ENCODE peak calls at places on chromosomes 3 and 15, in five cellular contexts. One of them, this sample, is unnamed.

GRCh38 chr3:13528217-13528801 is 20.6 kb upstream of the FBLN2 start:
- DNase-seq in H9: peak
- DNase-seq in pons: no peak
- DNase-seq in stimulated activated naive CD8-positive, alpha-beta T cell treated with anti-CD3 and anti-CD28 coated beads, Interleukin-15, Interleukin-2, amounts not matched to agents 100 U/mL and 50 U/mL, for 24 hours: no peak
- DNase-seq in B cell: no peak
- DNase-seq in this sample: peak

GRCh38 chr3:128266453-128266852 is 113.2 kb downstream of the EEFSEC start:
- DNase-seq in B cell: no peak
- DNase-seq in H9: peak
- DNase-seq in stimulated activated naive CD8-positive, alpha-beta T cell treated with anti-CD3 and anti-CD28 coated beads, Interleukin-15, Interleukin-2, amounts not matched to agents 100 U/mL and 50 U/mL, for 24 hours: no peak
- DNase-seq in pons: no peak
- DNase-seq in this sample: no peak

GRCh38 chr3:79809106-79809505 is 41.3 kb upstream of the ROBO1 start:
- DNase-seq in H9: no peak
- DNase-seq in pons: no peak
- DNase-seq in B cell: no peak
- DNase-seq in stimulated activated naive CD8-positive, alpha-beta T cell treated with anti-CD3 and anti-CD28 coated beads, Interleukin-15, Interleukin-2, amounts not matched to agents 100 U/mL and 50 U/mL, for 24 hours: no peak
- DNase-seq in this sample: no peak

GRCh38 chr15:55742498-55742926 is 440 bp downstream of the PRTG start:
- DNase-seq in pons: no peak
- DNase-seq in B cell: peak
- DNase-seq in stimulated activated naive CD8-positive, alpha-beta T cell treated with anti-CD3 and anti-CD28 coated beads, Interleukin-15, Interleukin-2, amounts not matched to agents 100 U/mL and 50 U/mL, for 24 hours: peak
- DNase-seq in H9: no peak
- DNase-seq in this sample: peak

GRCh38 chr3:10602769-10603768 is 97.7 kb upstream of the ATP2B2 start:
- DNase-seq in pons: no peak
- DNase-seq in H9: no peak
- DNase-seq in stimulated activated naive CD8-positive, alpha-beta T cell treated with anti-CD3 and anti-CD28 coated beads, Interleukin-15, Interleukin-2, amounts not matched to agents 100 U/mL and 50 U/mL, for 24 hours: peak
- DNase-seq in B cell: no peak
- DNase-seq in this sample: no peak

GRCh38 chr3:52167240-52167639 is 13.0 kb upstream of the POC1A start:
- DNase-seq in pons: no peak
- DNase-seq in H9: peak
- DNase-seq in B cell: no peak
- DNase-seq in stimulated activated naive CD8-positive, alpha-beta T cell treated with anti-CD3 and anti-CD28 coated beads, Interleukin-15, Interleukin-2, amounts not matched to agents 100 U/mL and 50 U/mL, for 24 hours: no peak
- DNase-seq in this sample: no peak

GRCh38 chr3:4138784-4139431 is 164.3 kb upstream of the SETMAR start:
- DNase-seq in H9: no peak
- DNase-seq in B cell: no peak
- DNase-seq in stimulated activated naive CD8-positive, alpha-beta T cell treated with anti-CD3 and anti-CD28 coated beads, Interleukin-15, Interleukin-2, amounts not matched to agents 100 U/mL and 50 U/mL, for 24 hours: no peak
- DNase-seq in pons: no peak
- DNase-seq in this sample: no peak

GRCh38 chr3:120432105-120432860 is 18.5 kb downstream of the FSTL1 start:
- DNase-seq in H9: peak
- DNase-seq in B cell: no peak
- DNase-seq in pons: no peak
- DNase-seq in stimulated activated naive CD8-positive, alpha-beta T cell treated with anti-CD3 and anti-CD28 coated beads, Interleukin-15, Interleukin-2, amounts not matched to agents 100 U/mL and 50 U/mL, for 24 hours: no peak
- DNase-seq in this sample: no peak

GRCh38 chr15:57570994-57571393 is 20.7 kb upstream of the MYZAP start:
- DNase-seq in stimulated activated naive CD8-positive, alpha-beta T cell treated with anti-CD3 and anti-CD28 coated beads, Interleukin-15, Interleukin-2, amounts not matched to agents 100 U/mL and 50 U/mL, for 24 hours: no peak
- DNase-seq in H9: no peak
- DNase-seq in B cell: no peak
- DNase-seq in pons: no peak
- DNase-seq in this sample: no peak

GRCh38 chr15:82540055-82540983 is at the start of gene RPS17:
- DNase-seq in B cell: peak
- DNase-seq in stimulated activated naive CD8-positive, alpha-beta T cell treated with anti-CD3 and anti-CD28 coated beads, Interleukin-15, Interleukin-2, amounts not matched to agents 100 U/mL and 50 U/mL, for 24 hours: peak
- DNase-seq in pons: peak
- DNase-seq in H9: peak
- DNase-seq in this sample: peak

GRCh38 chr3:14522129-14522691 is 17.9 kb downstream of the GRIP2 start:
- DNase-seq in B cell: no peak
- DNase-seq in H9: peak
- DNase-seq in pons: no peak
- DNase-seq in stimulated activated naive CD8-positive, alpha-beta T cell treated with anti-CD3 and anti-CD28 coated beads, Interleukin-15, Interleukin-2, amounts not matched to agents 100 U/mL and 50 U/mL, for 24 hours: no peak
- DNase-seq in this sample: no peak

GRCh38 chr15:80594091-80594889 is 100.8 kb upstream of the ABHD17C start:
- DNase-seq in pons: no peak
- DNase-seq in B cell: no peak
- DNase-seq in stimulated activated naive CD8-positive, alpha-beta T cell treated with anti-CD3 and anti-CD28 coated beads, Interleukin-15, Interleukin-2, amounts not matched to agents 100 U/mL and 50 U/mL, for 24 hours: no peak
- DNase-seq in H9: peak
- DNase-seq in this sample: no peak

GRCh38 chr3:67418539-67419529 is 235.6 kb downstream of the SUCLG2 start:
- DNase-seq in stimulated activated naive CD8-positive, alpha-beta T cell treated with anti-CD3 and anti-CD28 coated beads, Interleukin-15, Interleukin-2, amounts not matched to agents 100 U/mL and 50 U/mL, for 24 hours: no peak
- DNase-seq in pons: no peak
- DNase-seq in H9: no peak
- DNase-seq in B cell: no peak
- DNase-seq in this sample: no peak

GRCh38 chr3:57652203-57652602 is 40.7 kb downstream of the DENND6A start:
- DNase-seq in pons: no peak
- DNase-seq in stimulated activated naive CD8-positive, alpha-beta T cell treated with anti-CD3 and anti-CD28 coated beads, Interleukin-15, Interleukin-2, amounts not matched to agents 100 U/mL and 50 U/mL, for 24 hours: no peak
- DNase-seq in B cell: no peak
- DNase-seq in H9: no peak
- DNase-seq in this sample: no peak

GRCh38 chr3:8997151-8997550 is 33.9 kb upstream of the RAD18 start:
- DNase-seq in stimulated activated naive CD8-positive, alpha-beta T cell treated with anti-CD3 and anti-CD28 coated beads, Interleukin-15, Interleukin-2, amounts not matched to agents 100 U/mL and 50 U/mL, for 24 hours: no peak
- DNase-seq in pons: no peak
- DNase-seq in B cell: no peak
- DNase-seq in H9: no peak
- DNase-seq in this sample: no peak

GRCh38 chr3:18279338-18279737 is 145.8 kb downstream of the SATB1 start:
- DNase-seq in pons: no peak
- DNase-seq in H9: no peak
- DNase-seq in B cell: no peak
- DNase-seq in stimulated activated naive CD8-positive, alpha-beta T cell treated with anti-CD3 and anti-CD28 coated beads, Interleukin-15, Interleukin-2, amounts not matched to agents 100 U/mL and 50 U/mL, for 24 hours: no peak
- DNase-seq in this sample: no peak

GRCh38 chr15:77036537-77037474 is 34.1 kb downstream of the TSPAN3 start:
- DNase-seq in stimulated activated naive CD8-positive, alpha-beta T cell treated with anti-CD3 and anti-CD28 coated beads, Interleukin-15, Interleukin-2, amounts not matched to agents 100 U/mL and 50 U/mL, for 24 hours: no peak
- DNase-seq in B cell: no peak
- DNase-seq in pons: no peak
- DNase-seq in H9: no peak
- DNase-seq in this sample: no peak

GRCh38 chr3:135887220-135887619 is 78.3 kb upstream of the PPP2R3A start:
- DNase-seq in pons: no peak
- DNase-seq in B cell: no peak
- DNase-seq in stimulated activated naive CD8-positive, alpha-beta T cell treated with anti-CD3 and anti-CD28 coated beads, Interleukin-15, Interleukin-2, amounts not matched to agents 100 U/mL and 50 U/mL, for 24 hours: no peak
- DNase-seq in H9: no peak
- DNase-seq in this sample: no peak

GRCh38 chr3:65627102-65627501 is 411.6 kb downstream of the MAGI1 start:
- DNase-seq in pons: no peak
- DNase-seq in H9: no peak
- DNase-seq in stimulated activated naive CD8-positive, alpha-beta T cell treated with anti-CD3 and anti-CD28 coated beads, Interleukin-15, Interleukin-2, amounts not matched to agents 100 U/mL and 50 U/mL, for 24 hours: no peak
- DNase-seq in B cell: no peak
- DNase-seq in this sample: no peak

GRCh38 chr3:101854608-101855304 is 5.4 kb downstream of the NFKBIZ start:
- DNase-seq in H9: no peak
- DNase-seq in stimulated activated naive CD8-positive, alpha-beta T cell treated with anti-CD3 and anti-CD28 coated beads, Interleukin-15, Interleukin-2, amounts not matched to agents 100 U/mL and 50 U/mL, for 24 hours: no peak
- DNase-seq in B cell: no peak
- DNase-seq in pons: no peak
- DNase-seq in this sample: peak

GRCh38 chr15:72958634-72959033 is 93.6 kb upstream of the NEO1 start:
- DNase-seq in pons: no peak
- DNase-seq in B cell: no peak
- DNase-seq in stimulated activated naive CD8-positive, alpha-beta T cell treated with anti-CD3 and anti-CD28 coated beads, Interleukin-15, Interleukin-2, amounts not matched to agents 100 U/mL and 50 U/mL, for 24 hours: no peak
- DNase-seq in H9: no peak
- DNase-seq in this sample: no peak

GRCh38 chr3:69329897-69330296 is 56.0 kb downstream of the FRMD4B start:
- DNase-seq in H9: no peak
- DNase-seq in B cell: no peak
- DNase-seq in stimulated activated naive CD8-positive, alpha-beta T cell treated with anti-CD3 and anti-CD28 coated beads, Interleukin-15, Interleukin-2, amounts not matched to agents 100 U/mL and 50 U/mL, for 24 hours: no peak
- DNase-seq in pons: no peak
- DNase-seq in this sample: no peak

GRCh38 chr15:26550880-26551279 is 222.0 kb downstream of the GABRB3 start:
- DNase-seq in B cell: no peak
- DNase-seq in pons: no peak
- DNase-seq in stimulated activated naive CD8-positive, alpha-beta T cell treated with anti-CD3 and anti-CD28 coated beads, Interleukin-15, Interleukin-2, amounts not matched to agents 100 U/mL and 50 U/mL, for 24 hours: no peak
- DNase-seq in H9: no peak
- DNase-seq in this sample: no peak